ENCODE peak calls at places on chromosome 12, in eight cellular contexts. P is endothelial cell, X is nephron progenitor cell, U is WERI-Rb-1, M is A549, N is tibial artery, E is natural killer cell, L is astrocyte of the spinal cord. F is an unnamed sample.

GRCh38 chr12:121797937-121798801 is 4.7 kb upstream of the RHOF start:
- DNase-seq in P (no peak), X (no peak), U (peak), M (no peak), N (peak), E (no peak), L (peak), F (no peak)

GRCh38 chr12:6684609-6685008 is 4.6 kb downstream of the ZNF384 start:
- DNase-seq in P (peak), X (peak), U (peak), M (peak), N (no peak), E (no peak), L (no peak), F (no peak)

GRCh38 chr12:57461326-57461903 is 1.8 kb downstream of the GLI1 start:
- DNase-seq in P (peak), X (peak), U (peak), M (peak), N (peak), E (no peak), L (peak), F (peak)

GRCh38 chr12:57235728-57236131 is 6.2 kb downstream of the SHMT2 start:
- DNase-seq in P (no peak), X (no peak), U (no peak), M (no peak), N (no peak), E (no peak), L (no peak), F (no peak)

GRCh38 chr12:2697057-2697456 is 97.7 kb upstream of the FKBP4 start:
- DNase-seq in P (no peak), X (no peak), U (peak), M (no peak), N (no peak), E (no peak), L (no peak), F (no peak)

GRCh38 chr12:32124637-32125036 is 18.0 kb downstream of the BICD1 start:
- DNase-seq in P (no peak), X (no peak), U (no peak), M (no peak), N (no peak), E (no peak), L (no peak), F (no peak)

GRCh38 chr12:131378176-131378842 is 332.6 kb upstream of the SFSWAP start:
- DNase-seq in P (no peak), X (no peak), U (no peak), M (no peak), N (no peak), E (no peak), L (no peak), F (no peak)

GRCh38 chr12:6267007-6267721 is 43.3 kb upstream of the PLEKHG6 start:
- DNase-seq in P (no peak), X (no peak), U (no peak), M (no peak), N (no peak), E (no peak), L (no peak), F (no peak)

GRCh38 chr12:56749364-56749763 is 2.8 kb downstream of the PRIM1 start:
- DNase-seq in P (no peak), X (no peak), U (no peak), M (no peak), N (no peak), E (no peak), L (no peak), F (no peak)

DNA sequence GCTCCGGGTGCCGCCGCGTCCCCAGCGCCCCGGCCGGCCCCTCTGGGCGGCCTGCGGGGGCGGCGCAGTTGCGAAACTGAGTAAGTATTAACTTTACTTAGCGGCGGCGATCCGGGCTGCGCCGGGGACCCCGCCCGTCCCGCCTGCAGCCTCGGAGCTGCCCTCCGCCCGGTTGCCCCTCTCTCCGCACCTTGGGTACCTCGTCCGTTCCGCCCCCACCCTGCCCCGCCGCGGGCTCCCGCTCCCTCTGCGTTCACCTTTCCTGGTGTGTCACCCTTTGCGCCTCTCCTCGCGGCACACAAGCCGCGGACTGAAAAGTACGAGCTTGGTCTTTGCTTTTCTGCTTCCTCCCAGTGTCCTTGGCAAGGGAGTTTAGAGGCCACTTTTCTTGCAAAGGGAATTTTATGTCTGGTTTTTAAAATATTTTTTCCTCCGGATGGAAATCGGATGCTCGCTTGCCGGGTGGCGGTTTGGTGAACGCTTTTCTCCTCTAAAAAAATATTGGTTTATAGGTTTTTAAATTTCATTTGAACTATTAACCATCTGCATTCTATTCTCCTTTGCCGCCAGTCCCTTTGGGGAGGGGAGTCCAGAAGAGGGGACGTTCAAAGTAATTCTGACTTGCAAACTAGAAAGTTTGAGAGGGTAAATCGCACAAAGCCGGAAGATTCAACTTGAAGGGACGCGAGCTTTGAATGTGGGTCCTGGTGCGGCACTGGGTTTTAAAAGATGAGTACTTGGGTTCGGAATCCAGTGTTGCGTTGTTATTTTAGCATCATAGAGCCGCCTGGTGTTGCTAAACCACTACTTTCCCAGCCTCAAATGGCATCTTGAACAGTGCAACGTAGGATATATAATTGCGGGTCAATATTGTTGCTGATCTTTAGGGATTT is 833 bp downstream of the RASSF8 start:
- DNase-seq in P (peak), X (peak), U (peak), M (peak), N (peak), E (no peak), L (peak), F (no peak)
- TF ChIP-seq CTCF in P (no peak), X (no peak), U (no peak), M (no peak), N (no peak), E (no peak), L (peak), F (peak)

DNA sequence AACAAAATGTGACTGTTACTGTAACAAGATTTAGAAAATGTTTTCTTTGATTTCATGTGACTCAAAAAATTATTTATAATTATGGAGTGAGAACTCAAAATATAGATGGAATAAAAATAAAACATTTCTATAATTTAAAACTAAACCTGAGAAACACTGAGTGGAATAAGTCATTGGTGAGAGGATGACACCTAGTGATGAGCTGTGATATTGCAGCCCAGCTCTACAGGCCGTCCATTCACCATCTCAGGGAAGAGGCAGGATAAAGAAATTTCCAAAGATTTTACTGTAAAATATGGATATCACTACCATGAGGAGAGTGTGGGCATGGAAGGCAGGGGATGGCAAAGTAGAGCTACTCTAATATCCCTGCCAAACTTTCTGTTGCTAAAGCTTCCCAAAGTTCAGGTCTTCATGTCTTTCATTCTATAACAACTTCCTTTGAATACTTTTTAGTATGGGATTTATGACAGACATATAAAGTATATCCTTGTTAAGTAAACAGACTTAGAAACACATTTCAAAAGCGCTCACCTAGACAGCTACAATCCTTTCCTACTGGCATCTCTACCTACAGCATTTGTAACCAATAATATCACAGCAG is 308.0 kb downstream of the ITPR2 start:
- DNase-seq in P (no peak), X (no peak), U (peak), M (no peak), N (no peak), E (no peak), L (peak), F (no peak)
- TF ChIP-seq CTCF in P (peak), X (peak), U (peak), M (peak), N (peak), E (peak), L (peak), F (peak)

GRCh38 chr12:92446082-92446460 is 256.7 kb upstream of the PLEKHG7 start:
- DNase-seq in P (no peak), X (no peak), U (no peak), M (no peak), N (no peak), E (no peak), L (no peak), F (no peak)
- TF ChIP-seq CTCF in P (no peak), X (no peak), U (no peak), M (no peak), N (no peak), E (no peak), L (no peak), F (no peak)

GRCh38 chr12:65895759-65896656 is 71.7 kb downstream of the HMGA2 start:
- DNase-seq in P (no peak), X (no peak), U (no peak), M (no peak), N (no peak), E (no peak), L (no peak), F (no peak)

GRCh38 chr12:65894127-65894526 is 69.8 kb downstream of the HMGA2 start:
- DNase-seq in P (no peak), X (no peak), U (no peak), M (no peak), N (no peak), E (no peak), L (no peak), F (no peak)

GRCh38 chr12:65894624-65895023 is 70.3 kb downstream of the HMGA2 start:
- DNase-seq in P (no peak), X (no peak), U (no peak), M (no peak), N (no peak), E (no peak), L (no peak), F (no peak)

GRCh38 chr12:65896743-65897142 is 72.5 kb downstream of the HMGA2 start:
- DNase-seq in P (no peak), X (no peak), U (no peak), M (no peak), N (no peak), E (no peak), L (peak), F (no peak)

GRCh38 chr12:65895031-65895430 is 70.7 kb downstream of the HMGA2 start:
- DNase-seq in P (no peak), X (no peak), U (no peak), M (no peak), N (no peak), E (no peak), L (no peak), F (no peak)
- TF ChIP-seq CTCF in P (no peak), X (no peak), U (no peak), M (no peak), N (no peak), E (no peak), L (no peak), F (no peak)

F was measured in type B pancreatic cell.